ENCODE peak calls at places on chromosomes 11 and 22, in nine cellular contexts. O is esophagus squamous epithelium, C is neural progenitor cell, Q is MM.1S, M is lower lobe of right lung, F is pancreas, N is A549, G is heart left ventricle, U is PC-3. R is an unnamed sample.

GRCh38 chr11:26093206-26093605 is 238.7 kb upstream of the ANO3 start:
- DNase-seq in M (no peak), Q (no peak), U (no peak), G (no peak), F (no peak), O (no peak), C (no peak), N (no peak), R (no peak)

GRCh38 chr11:76885390-76886097 is 24.8 kb downstream of the ACER3 start:
- DNase-seq in Q (no peak), C (no peak), F (no peak), O (no peak), N (no peak), G (no peak), M (no peak), U (peak), R (no peak)

GRCh38 chr11:130449246-130449990 is 973 bp downstream of the ADAMTS15 start:
- DNase-seq in U (no peak), O (no peak), F (no peak), Q (no peak), M (no peak), C (peak), N (no peak), G (no peak), R (no peak)

GRCh38 chr11:125166347-125166841 is 1.8 kb downstream of the PKNOX2 start:
- DNase-seq in G (no peak), U (no peak), C (peak), F (peak), Q (no peak), M (no peak), O (no peak), N (no peak), R (no peak)

GRCh38 chr11:79344765-79345164 is 96.1 kb downstream of the TENM4 start:
- DNase-seq in M (no peak), G (no peak), U (no peak), Q (no peak), N (no peak), C (no peak), O (no peak), F (no peak), R (no peak)

GRCh38 chr22:49519117-49519737 is 308.4 kb downstream of the BRD1 start:
- DNase-seq in Q (no peak), U (no peak), F (no peak), G (no peak), M (no peak), C (peak), O (no peak), N (no peak), R (no peak)

GRCh38 chr22:44387486-44387885 is 74.7 kb upstream of the SHISAL1 start:
- DNase-seq in C (no peak), F (no peak), M (peak), O (no peak), Q (no peak), N (no peak), U (no peak), G (no peak), R (no peak)

GRCh38 chr11:120104041-120104440 is 33.9 kb downstream of the TRIM29 start:
- DNase-seq in Q (no peak), O (no peak), C (no peak), U (no peak), N (no peak), G (no peak), F (no peak), M (no peak), R (no peak)

GRCh38 chr11:69352715-69353325 is 58.9 kb downstream of the MYEOV start:
- DNase-seq in U (peak), N (peak), M (peak), Q (no peak), G (no peak), F (no peak), O (no peak), C (no peak), R (no peak)

GRCh38 chr11:65036931-65037330 is 4.1 kb upstream of the SAC3D1 start:
- DNase-seq in C (no peak), M (peak), F (peak), G (peak), N (no peak), U (peak), Q (no peak), O (no peak), R (peak)

GRCh38 chr11:106961518-106961917 is 56.8 kb downstream of the GUCY1A2 start:
- DNase-seq in F (no peak), C (no peak), G (no peak), N (no peak), M (no peak), O (no peak), Q (no peak), U (peak), R (no peak)

GRCh38 chr11:15967166-15967565 is 389.2 kb downstream of the SOX6 start:
- DNase-seq in Q (no peak), M (no peak), F (no peak), O (no peak), U (peak), C (no peak), N (peak), G (no peak), R (no peak)

GRCh38 chr11:119488256-119488995 is 65.5 kb upstream of the THY1 start:
- DNase-seq in O (no peak), N (no peak), M (no peak), U (no peak), Q (no peak), F (no peak), G (peak), C (no peak), R (no peak)

GRCh38 chr22:32644252-32645100 is 157.0 kb upstream of the TIMP3 start:
- DNase-seq in N (no peak), C (no peak), Q (no peak), O (no peak), F (peak), U (no peak), M (peak), G (peak), R (no peak)

GRCh38 chr11:7668911-7669310 is 4.4 kb downstream of the CYB5R2 start:
- DNase-seq in U (peak), C (no peak), N (no peak), Q (no peak), O (no peak), M (no peak), G (no peak), F (no peak), R (no peak)

GRCh38 chr11:19345848-19346681 is 105.3 kb upstream of the E2F8 start:
- DNase-seq in N (peak), M (no peak), U (no peak), F (no peak), Q (peak), O (no peak), C (peak), G (peak), R (peak)

GRCh38 chr11:118171274-118172062 is 5.0 kb downstream of the SCN2B start:
- DNase-seq in C (peak), O (no peak), F (peak), U (peak), N (peak), G (peak), M (peak), Q (peak), R (peak)

GRCh38 chr11:129785383-129786111 is 30.1 kb upstream of the TMEM45B start:
- DNase-seq in G (no peak), O (no peak), U (peak), N (no peak), Q (no peak), M (no peak), F (no peak), C (no peak), R (no peak)

GRCh38 chr11:64037027-64037633 is 1.4 kb downstream of the FLRT1 start:
- DNase-seq in Q (no peak), C (peak), M (no peak), O (no peak), G (no peak), F (no peak), U (no peak), N (no peak), R (peak)

GRCh38 chr11:65104628-65105027 is 7.0 kb upstream of the TM7SF2 start:
- DNase-seq in G (no peak), M (no peak), F (no peak), O (no peak), U (no peak), N (no peak), C (no peak), Q (no peak), R (no peak)

GRCh38 chr11:2277933-2278523 is 7.6 kb upstream of the ASCL2 start:
- DNase-seq in O (no peak), Q (no peak), F (no peak), G (no peak), M (no peak), N (no peak), C (no peak), U (no peak), R (no peak)
- TF ChIP-seq CTCF in O (no peak), Q (no peak), F (no peak), G (no peak), M (no peak), N (no peak), C (no peak), U (no peak), R (no peak)

DNA sequence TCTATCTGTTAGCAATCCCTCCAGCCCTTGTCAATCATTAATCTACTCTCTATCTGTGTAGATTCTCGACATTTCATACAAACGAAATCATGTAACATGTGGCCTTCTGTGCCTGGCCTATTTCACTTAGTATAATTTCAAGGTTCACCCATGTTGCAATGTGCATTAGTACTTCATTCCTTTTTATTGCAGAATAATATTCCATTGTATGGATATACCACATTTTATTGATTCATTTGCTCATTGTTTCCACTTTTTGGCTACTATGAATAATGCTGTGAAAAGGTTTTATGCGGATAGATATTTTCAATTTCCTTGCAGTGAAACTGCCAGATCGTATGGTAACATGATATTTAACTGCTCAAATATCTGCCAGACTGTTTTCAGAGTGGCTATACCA is 100.1 kb downstream of the MIAT start:
- DNase-seq in O (no peak), N (no peak), Q (no peak), F (no peak), U (no peak), C (no peak), G (no peak), M (no peak), R (no peak)
- H3K4me3 ChIP-seq in O (no peak), N (no peak), Q (no peak), F (no peak), U (no peak), C (no peak), G (no peak), M (no peak), R (no peak)

GRCh38 chr22:29702025-29702930 is 17.5 kb upstream of the CABP7 start:
- DNase-seq in O (no peak), G (no peak), Q (no peak), C (peak), F (no peak), N (peak), U (peak), M (no peak), R (no peak)
- H3K27ac ChIP-seq in O (no peak), G (no peak), Q (no peak), C (no peak), F (peak), N (peak), U (peak), M (no peak), R (no peak)

GRCh38 chr11:73859671-73860070 is 17.0 kb downstream of the COA4 start:
- DNase-seq in C (no peak), Q (no peak), G (no peak), O (no peak), N (no peak), M (no peak), U (no peak), F (no peak), R (no peak)
- TF ChIP-seq CTCF in C (no peak), Q (no peak), G (no peak), O (no peak), N (no peak), M (no peak), U (no peak), F (no peak), R (no peak)

GRCh38 chr11:62885137-62885536 is 4.4 kb downstream of the SLC3A2 start:
- DNase-seq in F (no peak), C (no peak), U (no peak), M (no peak), Q (no peak), N (no peak), O (no peak), G (no peak), R (no peak)
- H3K4me3 ChIP-seq in F (no peak), C (no peak), U (no peak), M (peak), Q (no peak), N (peak), O (no peak), G (no peak), R (no peak)

DNA sequence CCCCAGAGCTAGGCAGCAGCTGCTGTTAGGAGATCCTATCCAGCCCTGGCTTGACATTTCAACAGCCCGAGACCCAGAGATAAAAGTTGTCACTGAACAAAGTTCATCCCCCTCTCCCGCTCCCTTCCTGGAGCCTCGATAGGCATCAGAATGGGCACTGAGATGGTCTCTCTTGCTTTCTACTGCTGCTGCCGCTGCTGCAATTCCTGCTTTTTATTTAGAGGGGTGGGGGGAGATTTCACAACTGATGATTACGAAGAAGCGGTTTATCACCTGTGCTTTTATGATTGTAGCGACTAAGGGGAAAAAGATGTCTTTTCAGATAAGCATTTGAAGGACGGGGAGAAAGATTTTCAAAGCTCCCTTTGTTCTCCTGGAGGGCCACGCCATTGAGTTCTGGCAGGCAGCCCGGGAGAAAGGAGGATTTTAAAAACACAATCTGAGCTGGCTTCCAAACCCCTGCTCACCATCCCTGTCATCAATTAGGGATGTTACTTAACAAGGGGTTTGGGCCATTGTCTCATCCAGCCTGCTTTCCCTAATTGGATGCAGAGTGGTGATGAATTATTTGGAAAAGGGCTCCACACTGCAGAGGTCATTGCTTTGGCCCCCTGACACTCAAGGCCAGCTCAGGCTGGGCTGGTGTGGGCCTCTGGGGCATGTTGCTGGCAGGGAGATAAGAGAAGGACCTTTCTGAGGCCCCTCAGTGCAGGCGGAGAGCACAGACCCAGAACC is 344.7 kb downstream of the BUD13 start:
- DNase-seq in O (no peak), Q (no peak), N (no peak), M (no peak), U (peak), G (no peak), C (peak), F (no peak), R (no peak)
- H3K27ac ChIP-seq in O (no peak), Q (no peak), N (no peak), M (no peak), U (no peak), G (no peak), C (no peak), F (no peak), R (no peak)